ENCODE peak calls at places on chromosomes 13 and 19, in four cellular contexts. Y, F, E and U are unnamed samples.

GRCh38 chr13:27708325-27708724 is 84.0 kb upstream of the GSX1 start:
- DNase-seq in Y (no peak), E (no peak), F (no peak), U (no peak)

GRCh38 chr19:13063461-13064091 is 39.1 kb downstream of the LYL1 start:
- DNase-seq in F (no peak), Y (no peak), E (no peak), U (no peak)

GRCh38 chr19:531009-531752 is 379 bp upstream of the CDC34 start:
- DNase-seq in Y (peak; percentile 73), F (peak; percentile 85), E (peak; percentile 91), U (peak; percentile 95)

GRCh38 chr19:29658221-29658991 is 6.9 kb upstream of the PLEKHF1 start:
- DNase-seq in E (no peak), F (no peak), Y (no peak), U (peak; percentile 19)

GRCh38 chr19:29878973-29879654 is 62.9 kb upstream of the URI1 start:
- DNase-seq in Y (peak; percentile 32), E (no peak), F (no peak), U (peak; percentile 61)

GRCh38 chr13:24691381-24691780 is 11.2 kb downstream of the ATP12A start:
- DNase-seq in F (no peak), E (no peak), Y (no peak), U (peak; percentile 5)

GRCh38 chr19:7200739-7201138 is 93.5 kb downstream of the INSR start:
- DNase-seq in Y (no peak), E (no peak), F (no peak), U (no peak)

GRCh38 chr19:46416077-46416709 is 2.8 kb upstream of the CCDC8 start:
- DNase-seq in Y (peak; percentile 83), E (peak; percentile 73), F (peak; percentile 89), U (peak; percentile 94)

GRCh38 chr13:61247149-61247936 is 168.3 kb downstream of the PCDH20 start:
- DNase-seq in Y (no peak), E (no peak), F (no peak), U (no peak)

GRCh38 chr19:2051771-2052704 is 994 bp upstream of the MKNK2 start:
- DNase-seq in Y (no peak), F (peak; percentile 56), E (peak; percentile 76), U (no peak)

GRCh38 chr19:19261350-19262189 is 11.5 kb downstream of the TM6SF2 start:
- DNase-seq in F (no peak), Y (no peak), E (no peak), U (no peak)

GRCh38 chr13:110557610-110558305 is 3.8 kb downstream of the RAB20 start:
- DNase-seq in F (peak; percentile 87), E (no peak), Y (no peak), U (peak; percentile 74)

GRCh38 chr19:34213283-34213682 is 41.0 kb downstream of the LSM14A start:
- DNase-seq in F (no peak), E (no peak), Y (no peak), U (no peak)

GRCh38 chr13:21672811-21673591 is 2.1 kb downstream of the FGF9 start:
- DNase-seq in Y (no peak), E (no peak), F (no peak), U (no peak)